ENCODE peak calls at places on chromosomes 13 and 19, in four cellular contexts. R, S, W and J are unnamed samples.

GRCh38 chr13:25901460-25902376 is 150.1 kb downstream of the SHISA2 start:
- DNase-seq in S (peak), W (no peak), R (no peak), J (peak)

GRCh38 chr19:28705008-28705407 is 507.9 kb downstream of the UQCRFS1 start:
- DNase-seq in R (peak), W (no peak), S (no peak), J (no peak)

GRCh38 chr19:2675892-2676291 is 26.6 kb downstream of the GNG7 start:
- DNase-seq in S (no peak), R (no peak), W (no peak), J (no peak)

GRCh38 chr19:1251503-1252220 is 3.3 kb downstream of the MIDN start:
- DNase-seq in R (no peak), W (peak), S (no peak), J (no peak)

GRCh38 chr13:88085036-88085435 is 413.9 kb downstream of the SLITRK5 start:
- DNase-seq in S (peak), R (no peak), W (no peak), J (no peak)

GRCh38 chr19:37227996-37228395 is 10.0 kb downstream of the ZNF383 start:
- DNase-seq in R (no peak), W (no peak), S (no peak), J (no peak)

GRCh38 chr19:5246554-5247155 is 94.0 kb downstream of the PTPRS start:
- DNase-seq in R (no peak), W (no peak), S (no peak), J (no peak)

GRCh38 chr19:50638576-50638975 is 1.1 kb downstream of the SYT3 start:
- DNase-seq in R (no peak), S (no peak), W (no peak), J (no peak)

GRCh38 chr19:43501661-43502418 is 2.7 kb downstream of the PHLDB3 start:
- DNase-seq in S (no peak), R (no peak), W (no peak), J (no peak)

GRCh38 chr13:49315036-49315565 is 67.4 kb downstream of the CDADC1 start:
- DNase-seq in R (no peak), W (no peak), S (no peak), J (no peak)

GRCh38 chr13:27006519-27007161 is 165.0 kb downstream of the USP12 start:
- DNase-seq in S (peak), R (no peak), W (peak), J (peak)